ENCODE peak calls at places on chromosomes 1 and 21, in seven cellular contexts. R is caudate nucleus; N is substantia nigra; X is CD4-positive, CD25-positive, alpha-beta regulatory T cell; T is tibial nerve; F is H9; A is colonic mucosa. Q is an unnamed sample.

GRCh38 chr1:66206563-66207154 is 327.3 kb upstream of the SGIP1 start:
- DNase-seq in N (no peak), F (no peak), X (no peak), T (no peak), A (no peak), R (no peak), Q (no peak)

GRCh38 chr1:159000627-159001026 is 9.1 kb upstream of the IFI16 start:
- DNase-seq in T (peak; percentile 95), A (peak; percentile 75), X (no peak), F (peak; percentile 46), N (peak; percentile 39), R (no peak), Q (peak; percentile 91)

GRCh38 chr21:41772351-41773080 is 5.7 kb upstream of the RIPK4 start:
- DNase-seq in R (no peak), F (no peak), N (no peak), A (no peak), X (no peak), T (no peak), Q (no peak)

GRCh38 chr1:162091681-162092524 is 22.4 kb downstream of the NOS1AP start:
- DNase-seq in R (no peak), T (no peak), X (no peak), F (peak; percentile 77), N (no peak), A (no peak), Q (no peak)

GRCh38 chr1:224559971-224560728 is 56.0 kb upstream of the CNIH3 start:
- DNase-seq in N (no peak), T (no peak), X (no peak), R (no peak), A (no peak), F (no peak), Q (no peak)

GRCh38 chr1:87149166-87150065 is 179.3 kb upstream of the LMO4 start:
- DNase-seq in F (peak; percentile 40), A (no peak), X (no peak), N (no peak), R (no peak), T (no peak), Q (no peak)

GRCh38 chr1:65079941-65080340 is 68.1 kb upstream of the AK4 start:
- DNase-seq in R (no peak), N (no peak), X (no peak), A (no peak), F (no peak), T (no peak), Q (no peak)

GRCh38 chr1:18775341-18775740 is 84.1 kb downstream of the TAS1R2 start:
- DNase-seq in A (no peak), T (no peak), F (no peak), N (no peak), R (no peak), X (no peak), Q (no peak)

GRCh38 chr1:89941110-89941770 is 53.7 kb upstream of the ZNF326 start:
- DNase-seq in A (no peak), T (no peak), N (no peak), F (no peak), R (no peak), X (no peak), Q (no peak)

GRCh38 chr1:201795066-201795465 is 33.9 kb upstream of the IPO9 start:
- DNase-seq in N (no peak), R (no peak), A (no peak), T (no peak), X (no peak), F (no peak), Q (no peak)

GRCh38 chr1:16209132-16209846 is 3.2 kb downstream of the ARHGEF19 start:
- DNase-seq in A (no peak), F (no peak), R (no peak), X (no peak), T (no peak), N (no peak), Q (no peak)

GRCh38 chr1:196377811-196378210 is 230.4 kb downstream of the KCNT2 start:
- DNase-seq in A (no peak), T (no peak), F (no peak), X (no peak), N (no peak), R (no peak), Q (no peak)

GRCh38 chr21:24148461-24148860 is 1458.8 kb downstream of the MRPL39 start:
- DNase-seq in X (no peak), R (no peak), N (no peak), A (no peak), F (no peak), T (no peak), Q (no peak)

GRCh38 chr1:3907031-3907534 is 7.0 kb upstream of the C1orf174 start:
- DNase-seq in R (no peak), T (no peak), A (peak; percentile 39), N (no peak), F (no peak), X (no peak), Q (no peak)

GRCh38 chr1:245986404-245987221 is 520.5 kb downstream of the SMYD3 start:
- DNase-seq in R (no peak), X (no peak), T (no peak), F (no peak), N (no peak), A (no peak), Q (peak; percentile 25)

GRCh38 chr1:3987669-3988235 is 87.7 kb upstream of the C1orf174 start:
- DNase-seq in A (no peak), X (no peak), T (no peak), N (no peak), R (no peak), F (no peak), Q (no peak)

GRCh38 chr1:216045400-216045799 is 377.8 kb downstream of the USH2A start:
- DNase-seq in N (no peak), X (no peak), F (no peak), R (no peak), A (no peak), T (no peak), Q (no peak)

GRCh38 chr1:12595839-12596821 is 21.9 kb downstream of the DHRS3 start:
- DNase-seq in A (peak; percentile 90), X (no peak), T (peak; percentile 71), R (no peak), N (peak; percentile 67), F (peak; percentile 91), Q (peak; percentile 87)

GRCh38 chr21:45551316-45551715 is 9.1 kb upstream of the SLC19A1 start:
- DNase-seq in T (no peak), A (no peak), R (no peak), X (peak; percentile 14), N (no peak), F (no peak), Q (no peak)

GRCh38 chr1:86339421-86339820 is 56.7 kb downstream of the ODF2L start:
- DNase-seq in T (no peak), F (no peak), X (no peak), A (no peak), R (no peak), N (no peak), Q (no peak)

GRCh38 chr1:53155534-53155933 is 13.1 kb upstream of the SLC1A7 start:
- DNase-seq in A (no peak), X (no peak), R (no peak), F (no peak), N (no peak), T (no peak), Q (no peak)

GRCh38 chr1:74407902-74408301 is 104.5 kb downstream of the LRRC53 start:
- DNase-seq in A (no peak), F (no peak), T (no peak), N (no peak), R (no peak), X (no peak), Q (no peak)
- H3K27ac ChIP-seq in A (no peak overlapping the region), F (no peak overlapping the region), T (no peak overlapping the region), N (no peak overlapping the region), R (no peak overlapping the region), X (no peak overlapping the region), Q (no peak overlapping the region)

DNA sequence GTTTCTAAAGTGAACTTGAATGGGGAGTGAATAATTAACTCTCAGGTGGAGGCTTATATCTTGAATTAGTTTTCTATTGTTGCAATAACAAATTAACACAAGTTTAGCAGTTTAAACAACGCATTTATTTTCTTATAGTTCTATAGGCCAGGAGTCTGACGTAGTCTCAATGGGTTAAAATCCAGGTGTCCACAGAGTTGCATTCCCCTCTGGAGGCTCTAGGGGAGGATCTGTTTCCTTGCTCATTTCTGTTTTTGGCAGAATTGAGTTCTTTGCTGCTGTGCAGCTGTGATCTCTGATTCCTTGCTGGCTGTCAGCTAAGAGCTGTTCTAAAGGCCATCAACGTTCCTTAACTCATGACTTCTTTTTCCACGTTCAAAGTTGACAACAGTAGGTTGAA is 31.9 kb downstream of the S100A10 start:
- DNase-seq in T (no peak), A (no peak), F (no peak), N (no peak), X (no peak), R (no peak), Q (no peak)
- H3K27ac ChIP-seq in T (peak overlapping the region; percentile 10), A (no peak overlapping the region), F (no peak overlapping the region), N (no peak overlapping the region), X (no peak overlapping the region), R (no peak overlapping the region), Q (no peak overlapping the region)

GRCh38 chr1:189696297-189696696 is 781.4 kb downstream of the BRINP3 start:
- DNase-seq in F (no peak), A (no peak), X (no peak), T (no peak), R (no peak), N (no peak), Q (no peak)

GRCh38 chr1:189697113-189697512 is 780.6 kb downstream of the BRINP3 start:
- DNase-seq in N (no peak), F (no peak), X (no peak), T (no peak), A (no peak), R (no peak), Q (no peak)

DNA sequence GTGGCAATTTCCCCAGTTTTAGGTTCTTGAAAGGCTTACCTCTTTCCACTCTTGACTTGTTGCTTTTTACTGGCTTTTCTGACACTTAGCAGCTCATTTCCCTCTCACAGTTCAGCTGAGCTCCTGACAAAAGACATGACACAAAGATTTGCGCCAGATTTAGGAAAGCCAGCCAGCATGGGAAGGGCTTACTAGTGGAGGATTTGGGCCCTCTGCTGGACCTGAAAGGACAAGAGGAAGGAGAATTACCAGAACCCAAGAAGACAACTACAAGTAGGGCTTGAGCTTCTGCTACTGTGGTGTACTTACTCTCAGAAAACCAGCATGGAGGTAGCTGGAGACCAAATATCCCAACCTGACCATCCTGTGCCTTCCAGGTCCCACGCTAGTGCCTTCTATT is 784.5 kb downstream of the BRINP3 start:
- DNase-seq in X (no peak), A (no peak), T (no peak), R (no peak), F (no peak), N (no peak), Q (no peak)
- H3K27ac ChIP-seq in X (no peak overlapping the region), A (no peak overlapping the region), T (no peak overlapping the region), R (no peak overlapping the region), F (no peak overlapping the region), N (no peak overlapping the region), Q (no peak overlapping the region)

GRCh38 chr1:180027949-180028445 is 73.4 kb downstream of the CEP350 start:
- DNase-seq in A (no peak), X (no peak), N (no peak), R (no peak), F (no peak), T (no peak), Q (no peak)
- H3K27ac ChIP-seq in A (no peak overlapping the region), X (no peak overlapping the region), N (no peak overlapping the region), R (no peak overlapping the region), F (no peak overlapping the region), T (peak overlapping the region; percentile 65), Q (no peak overlapping the region)

GRCh38 chr1:234871710-234872262 is 256.9 kb downstream of the TOMM20 start:
- DNase-seq in R (no peak), N (no peak), T (no peak), A (no peak), F (no peak), X (no peak), Q (no peak)
- H3K27ac ChIP-seq in R (no peak overlapping the region), N (no peak overlapping the region), T (peak overlapping the region; percentile 10), A (no peak overlapping the region), F (no peak overlapping the region), X (no peak overlapping the region), Q (no peak overlapping the region)